ENCODE peak calls at places on chromosomes 11 and 22, in nine cellular contexts. U is kidney epithelial cell, Z is endodermal cell, R is heart right ventricle, B is astrocyte, X is activated B cell treated with CpG ODN at 0.5 μM for 24 hours, H is lower lobe of right lung, A is mucosa of descending colon, E is esophagus muscularis mucosa. Q is an unnamed sample.

GRCh38 chr22:38452373-38453064 is 2.5 kb downstream of the KCNJ4 start:
- DNase-seq in A (no peak), X (no peak), R (peak; percentile 71), U (no peak), E (no peak), H (no peak), B (peak; percentile 27), Z (peak; percentile 57), Q (peak; percentile 76)

GRCh38 chr22:50360578-50360977 is 17.5 kb downstream of the PPP6R2 start:
- DNase-seq in E (no peak), Z (no peak), X (no peak), H (no peak), U (no peak), A (no peak), R (no peak), B (no peak), Q (no peak)

GRCh38 chr11:71917646-71918045 is 10.7 kb downstream of the XNDC1N start:
- DNase-seq in R (no peak), B (no peak), X (no peak), H (no peak), E (no peak), A (no peak), U (no peak), Z (no peak), Q (no peak)

GRCh38 chr11:2092464-2092910 is 46.7 kb downstream of the IGF2 start:
- DNase-seq in H (no peak), B (no peak), R (no peak), E (no peak), Z (no peak), A (peak; percentile 31), X (no peak), U (no peak), Q (no peak)

GRCh38 chr22:39095971-39096370 is 1.1 kb upstream of the APOBEC3H start:
- DNase-seq in H (no peak), U (no peak), A (no peak), B (no peak), Z (no peak), X (no peak), R (no peak), E (no peak), Q (no peak)

GRCh38 chr11:122207505-122207904 is 91.5 kb upstream of the BLID start:
- DNase-seq in U (no peak), B (peak; percentile 85), R (no peak), H (no peak), E (no peak), Z (no peak), X (no peak), A (no peak), Q (no peak)

GRCh38 chr11:99739464-99740089 is 718.8 kb downstream of the CNTN5 start:
- DNase-seq in Z (peak; percentile 54), R (no peak), H (no peak), B (peak; percentile 6), E (no peak), X (no peak), U (peak; percentile 4), A (no peak), Q (no peak)

GRCh38 chr22:36184433-36185035 is 17.1 kb downstream of the APOL4 start:
- DNase-seq in R (no peak), X (no peak), E (no peak), Z (no peak), A (no peak), B (peak; percentile 24), H (no peak), U (no peak), Q (no peak)

GRCh38 chr11:11998091-11998781 is 10.2 kb downstream of the DKK3 start:
- DNase-seq in U (peak; percentile 82), E (no peak), Z (no peak), R (no peak), X (no peak), H (no peak), B (peak; percentile 94), A (no peak), Q (no peak)

GRCh38 chr22:24421428-24421931 is 5.9 kb upstream of the ADORA2A start:
- DNase-seq in R (no peak), U (no peak), E (no peak), A (peak; percentile 38), B (no peak), Z (peak; percentile 95), H (peak; percentile 32), X (no peak), Q (no peak)

GRCh38 chr11:44605068-44605708 is 39.7 kb downstream of the CD82 start:
- DNase-seq in E (no peak), Z (no peak), U (no peak), A (no peak), X (no peak), B (no peak), H (no peak), R (no peak), Q (no peak)

GRCh38 chr11:127656266-127656879 is 655.8 kb upstream of the KIRREL3 start:
- DNase-seq in E (no peak), X (no peak), H (no peak), U (no peak), A (no peak), R (no peak), B (peak; percentile 20), Z (no peak), Q (no peak)

DNA sequence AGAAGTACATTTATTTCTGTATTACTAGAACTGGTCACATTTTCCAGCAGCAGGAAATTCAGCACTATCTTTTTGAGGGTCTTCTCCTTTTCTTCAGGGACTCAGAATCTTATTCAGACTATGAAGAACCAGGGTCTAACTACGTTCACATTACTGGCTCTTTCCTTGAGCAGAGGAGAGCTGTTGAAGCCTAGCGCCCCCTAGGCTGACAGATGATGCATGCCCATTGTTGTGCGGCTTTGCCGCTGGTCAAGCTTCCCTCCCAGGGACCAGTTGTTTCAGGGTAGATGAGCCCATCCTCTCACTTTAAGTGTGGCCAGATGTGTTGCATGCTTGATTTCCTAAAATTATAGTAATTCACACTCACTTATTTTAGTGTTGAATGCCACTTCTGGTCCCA is 168.2 kb upstream of the PDGFD start:
- DNase-seq in A (no peak), R (no peak), X (no peak), B (no peak), E (no peak), H (no peak), Z (peak; percentile 88), U (no peak), Q (no peak)
- TF ChIP-seq CTCF in A (no peak), R (no peak), X (no peak), B (peak; percentile 9), E (no peak), H (no peak), Z (peak; percentile 87), U (peak; percentile 22), Q (no peak)

GRCh38 chr11:133929401-133930052 is 27.2 kb downstream of the IGSF9B start:
- DNase-seq in E (no peak), X (no peak), H (no peak), B (peak; percentile 22), Z (no peak), A (peak; percentile 31), U (no peak), R (no peak), Q (no peak)

GRCh38 chr11:133931449-133932060 is 25.2 kb downstream of the IGSF9B start:
- DNase-seq in U (no peak), X (no peak), R (no peak), Z (no peak), A (peak; percentile 46), E (no peak), H (no peak), B (no peak), Q (no peak)

GRCh38 chr11:133928628-133929059 is 28.1 kb downstream of the IGSF9B start:
- DNase-seq in Z (peak; percentile 63), U (no peak), B (no peak), H (no peak), A (peak; percentile 60), E (no peak), X (no peak), R (no peak), Q (no peak)

GRCh38 chr11:133930053-133930766 is 26.6 kb downstream of the IGSF9B start:
- DNase-seq in R (no peak), X (no peak), H (no peak), Z (no peak), E (no peak), A (peak; percentile 44), U (no peak), B (no peak), Q (no peak)

GRCh38 chr11:133930767-133931448 is 25.9 kb downstream of the IGSF9B start:
- DNase-seq in X (no peak), U (no peak), A (peak; percentile 50), Z (peak; percentile 85), B (no peak), H (no peak), E (no peak), R (no peak), Q (no peak)
- TF ChIP-seq CTCF in X (no peak), U (peak; percentile 14), A (no peak), Z (peak; percentile 79), B (no peak), H (peak; percentile 31), E (peak; percentile 55), R (peak; percentile 6), Q (peak; percentile 55)

GRCh38 chr11:78046486-78046854 is 17.2 kb upstream of the THRSP start:
- DNase-seq in A (no peak), B (no peak), R (no peak), U (no peak), Z (no peak), H (no peak), X (no peak), E (no peak), Q (no peak)
- TF ChIP-seq CTCF in A (no peak), B (no peak), R (no peak), U (no peak), Z (no peak), H (no peak), X (peak; percentile 9), E (no peak), Q (peak; percentile 5)

GRCh38 chr11:93251922-93252321 is 54.1 kb upstream of the SLC36A4 start:
- DNase-seq in B (no peak), A (no peak), R (no peak), X (no peak), H (no peak), U (no peak), Z (no peak), E (no peak), Q (no peak)

GRCh38 chr11:93249437-93250210 is 51.8 kb upstream of the SLC36A4 start:
- DNase-seq in E (no peak), U (no peak), X (no peak), Z (no peak), H (no peak), B (no peak), A (no peak), R (no peak), Q (no peak)

GRCh38 chr11:93244018-93244417 is 46.2 kb upstream of the SLC36A4 start:
- DNase-seq in Z (no peak), A (no peak), X (no peak), B (no peak), R (no peak), H (no peak), U (no peak), E (no peak), Q (no peak)

GRCh38 chr11:93253111-93253510 is 55.3 kb upstream of the SLC36A4 start:
- DNase-seq in X (no peak), B (no peak), A (no peak), U (no peak), E (no peak), H (no peak), R (no peak), Z (no peak), Q (no peak)

DNA sequence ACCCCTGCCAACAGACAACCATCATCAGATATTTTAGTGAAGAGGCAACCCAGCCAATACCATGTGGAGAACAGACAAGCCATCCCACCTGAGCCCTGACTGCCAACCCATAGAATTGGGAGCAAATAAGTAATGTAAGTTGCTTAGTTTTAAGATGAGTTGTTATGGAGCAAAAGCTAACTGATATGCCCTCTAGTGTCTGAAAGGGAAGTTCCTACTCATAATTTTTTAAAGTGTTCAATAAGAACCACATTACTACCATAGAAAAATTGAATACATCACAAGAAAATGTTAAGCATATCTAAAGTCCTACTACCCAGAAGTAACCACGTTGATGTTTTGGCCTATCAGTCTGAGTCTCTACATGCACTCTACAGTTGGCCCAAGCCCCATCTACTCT is 50.8 kb upstream of the SLC36A4 start:
- DNase-seq in B (no peak), H (no peak), R (no peak), U (no peak), X (no peak), A (no peak), Z (no peak), E (no peak), Q (no peak)
- TF ChIP-seq CTCF in B (peak; percentile 15), H (no peak), R (no peak), U (peak; percentile 22), X (no peak), A (no peak), Z (peak; percentile 67), E (no peak), Q (no peak)

Q was measured in left ventricle myocardium inferior.